ENCODE peak calls at places on chromosome 5, in six cellular contexts. M is K562, C is IMR-90, X is transverse colon, G is A549, R is Peyer's patch. O is an unnamed sample.

GRCh38 chr5:108212775-108213346 is 169.0 kb downstream of the FBXL17 start:
- DNase-seq in M (peak), C (peak), X (no peak), G (no peak), R (no peak), O (peak)

GRCh38 chr5:80926536-80926935 is 33.6 kb upstream of the RASGRF2 start:
- DNase-seq in M (no peak), C (no peak), X (no peak), G (no peak), R (no peak), O (no peak)

GRCh38 chr5:1418238-1418920 is 26.9 kb downstream of the SLC6A3 start:
- DNase-seq in M (no peak), C (no peak), X (no peak), G (no peak), R (no peak), O (no peak)

GRCh38 chr5:140186155-140186753 is 11.3 kb downstream of the CYSTM1 start:
- DNase-seq in M (no peak), C (no peak), X (no peak), G (no peak), R (no peak), O (no peak)

GRCh38 chr5:172932313-172933017 is 26.8 kb upstream of the RPL26L1 start:
- DNase-seq in M (peak), C (peak), X (peak), G (peak), R (peak), O (peak)

GRCh38 chr5:150531686-150532085 is 23.8 kb downstream of the NDST1 start:
- DNase-seq in M (no peak), C (no peak), X (no peak), G (no peak), R (no peak), O (no peak)

GRCh38 chr5:148913985-148914421 is 87.6 kb downstream of the ADRB2 start:
- DNase-seq in M (no peak), C (peak), X (no peak), G (no peak), R (no peak), O (no peak)

GRCh38 chr5:27414099-27414498 is 375.7 kb upstream of the CDH9 start:
- DNase-seq in M (no peak), C (no peak), X (no peak), G (no peak), R (no peak), O (no peak)

GRCh38 chr5:149588947-149589346 is 7.6 kb downstream of the ARHGEF37 start:
- DNase-seq in M (no peak), C (no peak), X (no peak), G (no peak), R (no peak), O (no peak)

GRCh38 chr5:141001466-141001853 is 35.2 kb downstream of the PCDHAC2 start:
- DNase-seq in M (no peak), C (no peak), X (no peak), G (peak), R (no peak), O (peak)

GRCh38 chr5:150251504-150251903 is 38.1 kb downstream of the CAMK2A start:
- DNase-seq in M (no peak), C (no peak), X (no peak), G (no peak), R (no peak), O (no peak)

GRCh38 chr5:177515580-177515979 is 1.2 kb downstream of the DDX41 start:
- DNase-seq in M (no peak), C (no peak), X (no peak), G (no peak), R (no peak), O (no peak)
- H3K4me3 ChIP-seq in M (peak), C (peak), X (peak), G (peak), R (peak), O (no peak)

GRCh38 chr5:72324186-72324825 is 4.1 kb downstream of the PTCD2 start:
- DNase-seq in M (no peak), C (no peak), X (no peak), G (peak), R (no peak), O (no peak)

GRCh38 chr5:72325566-72326297 is 5.6 kb downstream of the PTCD2 start:
- DNase-seq in M (no peak), C (peak), X (no peak), G (no peak), R (no peak), O (no peak)

GRCh38 chr5:72314571-72315172 is 5.4 kb downstream of the MRPS27 start:
- DNase-seq in M (peak), C (peak), X (no peak), G (peak), R (no peak), O (peak)

GRCh38 chr5:72320022-72320898 is at the start of the genes MRPS27 and PTCD2:
- DNase-seq in M (peak), C (peak), X (peak), G (peak), R (peak), O (peak)
- TF ChIP-seq POLR2A in M (peak), C (peak), X (peak), G (peak), R (peak), O (peak)

DNA sequence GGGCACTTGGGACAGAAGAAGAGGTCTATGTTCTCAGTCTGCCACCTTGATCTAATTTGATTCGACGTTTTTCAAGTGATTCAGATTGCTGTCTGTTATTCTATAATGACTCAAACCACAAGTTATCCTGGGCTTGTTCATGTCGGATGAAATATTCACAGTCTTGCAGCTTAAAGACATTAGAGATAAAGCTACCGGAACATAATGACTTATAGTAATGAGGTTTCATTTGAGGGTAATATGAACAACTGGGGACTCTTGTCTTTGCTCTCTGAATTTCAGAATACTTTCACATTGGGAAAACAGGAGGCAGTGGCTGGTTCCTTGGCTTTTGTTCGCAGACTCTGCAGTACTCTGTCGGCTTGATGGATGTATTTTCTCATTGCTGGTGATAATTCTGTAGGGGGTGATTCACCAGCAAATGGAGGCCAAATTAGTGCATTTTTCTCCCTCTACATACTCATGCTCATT is 154.5 kb upstream of the ANKH start:
- DNase-seq in M (no peak), C (peak), X (no peak), G (no peak), R (no peak), O (no peak)
- H3K4me3 ChIP-seq in M (no peak), C (no peak), X (no peak), G (no peak), R (no peak), O (no peak)

DNA sequence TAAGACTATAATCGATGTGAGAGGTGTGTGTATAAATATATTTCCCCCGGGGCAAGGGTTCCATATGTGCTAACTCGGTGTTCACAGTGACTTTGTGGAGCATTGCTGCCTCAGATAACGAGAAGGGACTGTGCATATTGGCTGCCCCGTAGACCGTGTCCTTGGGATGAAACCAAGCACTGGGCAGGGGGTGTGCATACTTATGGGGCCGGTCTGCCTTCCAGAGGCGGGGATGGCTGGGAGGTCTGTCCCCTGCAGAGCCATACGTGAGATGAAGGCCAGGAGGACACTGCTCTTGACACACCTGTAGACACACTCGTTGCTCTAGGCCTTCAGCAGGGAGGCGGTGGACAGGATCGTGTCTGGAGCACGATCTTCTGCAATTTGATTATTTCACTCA is 56.0 kb upstream of the ZNF354A start:
- DNase-seq in M (no peak), C (no peak), X (no peak), G (peak), R (no peak), O (no peak)
- TF ChIP-seq POLR2A in M (no peak), C (no peak), X (no peak), G (no peak), R (no peak), O (no peak)

GRCh38 chr5:95822038-95822407 is 503 bp downstream of the GLRX start:
- DNase-seq in M (peak), C (peak), X (peak), G (peak), R (peak), O (peak)

GRCh38 chr5:95824747-95825146 is 2.2 kb upstream of the GLRX start:
- DNase-seq in M (no peak), C (no peak), X (no peak), G (no peak), R (no peak), O (no peak)

GRCh38 chr5:95822408-95823240 is at the start of gene GLRX:
- DNase-seq in M (peak), C (peak), X (peak), G (peak), R (peak), O (peak)

GRCh38 chr5:95823241-95823737 is 763 bp upstream of the GLRX start:
- DNase-seq in M (no peak), C (no peak), X (no peak), G (no peak), R (no peak), O (no peak)

DNA sequence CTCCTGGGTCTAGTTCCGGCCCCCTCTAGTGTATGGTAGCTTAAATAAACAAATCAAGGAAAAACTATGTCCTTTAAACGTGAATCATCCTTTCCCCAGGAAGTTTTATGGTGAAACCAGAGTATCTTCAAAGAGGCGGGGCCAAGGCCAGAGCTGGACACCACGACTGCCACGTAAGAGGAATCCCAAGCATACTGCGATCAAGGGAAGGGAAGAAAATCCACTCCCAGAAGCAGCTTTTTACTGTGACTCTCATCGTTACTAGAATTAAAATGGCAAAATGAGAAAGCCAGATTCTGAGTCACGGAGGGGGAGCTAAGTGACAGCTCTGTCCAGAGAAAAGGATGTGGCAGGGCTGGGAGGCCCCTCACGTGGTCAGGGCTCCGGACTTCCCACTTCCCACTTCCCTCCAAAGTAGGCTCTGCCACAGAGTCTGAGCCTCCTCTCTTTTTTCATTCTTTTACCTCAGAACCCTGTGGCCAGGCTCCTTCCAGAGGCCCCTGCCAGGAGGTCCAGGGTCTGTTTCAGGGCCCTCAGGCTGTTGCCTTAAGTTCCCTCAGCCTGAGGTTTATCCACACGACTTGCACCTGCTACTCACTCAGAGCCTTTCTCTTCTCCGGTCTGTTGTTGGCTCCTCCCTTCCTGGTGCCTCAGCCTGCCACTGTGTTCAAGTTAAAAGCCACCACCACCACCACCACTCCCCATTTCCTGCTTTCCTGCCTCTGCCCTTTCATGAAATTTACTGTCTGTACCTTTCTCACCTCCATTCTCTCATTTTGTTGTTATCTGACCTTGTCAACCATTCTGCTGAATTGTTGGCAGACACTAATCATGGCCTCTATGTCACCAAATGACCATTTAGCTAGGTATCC is 1.4 kb upstream of the GLRX start:
- DNase-seq in M (peak), C (peak), X (peak), G (peak), R (peak), O (no peak)
- H3K4me3 ChIP-seq in M (no peak), C (peak), X (no peak), G (peak), R (peak), O (no peak)

DNA sequence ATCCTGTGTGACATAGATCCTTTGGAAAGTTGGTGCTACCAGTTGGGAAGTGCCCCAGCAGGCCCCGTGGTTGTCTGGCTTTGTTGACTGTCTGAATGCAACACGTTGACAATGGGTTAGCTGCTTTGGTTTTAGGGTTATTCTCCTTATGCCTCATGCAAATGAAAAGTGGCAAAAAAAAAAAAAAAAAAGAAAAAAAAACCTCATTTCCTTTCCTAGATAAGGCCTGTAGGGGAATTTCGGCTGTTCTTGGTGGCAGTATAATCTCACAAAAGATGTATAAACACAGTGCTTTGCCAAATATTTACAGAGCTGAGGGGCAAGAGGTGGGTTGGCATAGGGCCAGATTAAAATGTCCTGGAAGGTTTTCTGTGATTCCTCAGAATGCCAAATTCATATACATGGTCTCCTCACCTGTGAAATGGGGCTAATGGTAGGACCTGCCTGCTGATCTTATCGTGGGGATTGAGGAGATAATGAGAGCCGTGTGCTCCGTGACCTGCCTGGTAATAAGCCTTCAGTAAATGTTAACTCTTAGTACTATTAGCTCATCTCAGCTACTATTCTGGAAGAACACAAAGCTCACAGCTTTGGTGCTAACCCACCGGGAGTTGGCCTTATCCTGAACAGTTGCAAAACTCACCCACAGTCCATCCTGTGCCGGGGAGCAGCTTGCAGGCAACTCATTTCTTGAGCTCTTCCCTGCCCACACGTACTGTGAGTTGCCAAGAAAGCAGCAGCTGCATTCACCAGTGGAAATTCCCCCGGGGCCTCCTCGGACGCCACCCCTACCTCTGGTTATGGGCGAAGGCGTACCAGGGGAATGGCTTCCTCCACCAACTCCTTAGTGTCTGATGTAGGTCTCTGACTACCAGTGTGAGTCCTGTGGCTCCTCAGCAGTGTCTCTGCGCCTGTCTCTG is 220.3 kb downstream of the NR3C1 start:
- DNase-seq in M (no peak), C (peak), X (peak), G (no peak), R (no peak), O (no peak)
- TF ChIP-seq POLR2A in M (no peak), C (no peak), X (no peak), G (no peak), R (no peak), O (no peak)

DNA sequence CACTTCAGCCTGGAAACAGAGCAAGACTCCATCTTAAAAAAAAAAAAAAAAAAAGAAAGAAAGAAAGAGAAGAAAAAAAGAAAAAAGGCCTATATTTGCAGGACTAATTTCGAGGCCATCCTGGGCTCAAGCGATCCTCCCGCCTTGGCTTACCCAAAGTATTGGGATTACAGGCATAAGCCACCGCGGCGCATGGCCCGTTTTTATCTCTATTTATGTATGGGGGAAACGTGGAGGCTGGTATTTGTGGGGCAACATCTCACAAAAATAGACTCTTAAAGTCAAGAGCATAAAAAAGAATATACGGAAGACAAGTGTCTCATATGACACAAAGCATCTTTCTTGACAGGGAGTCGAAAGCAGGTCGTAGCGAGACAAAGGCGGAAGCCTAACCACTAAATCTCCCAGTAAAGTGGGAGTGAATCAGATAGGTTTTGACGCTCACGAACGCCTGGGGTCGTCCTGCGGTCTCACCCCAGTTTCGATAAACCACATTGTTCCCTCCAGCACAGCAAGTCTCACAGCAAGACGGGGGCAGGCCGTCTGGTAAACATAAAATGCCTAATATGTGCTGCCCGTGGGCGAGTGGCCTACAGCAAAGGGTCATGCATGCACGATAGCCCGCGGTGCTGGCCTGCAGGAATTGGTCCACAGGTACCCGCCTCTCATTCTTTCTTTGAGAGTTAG is 1.8 kb upstream of the TRIM41 start:
- DNase-seq in M (peak), C (no peak), X (peak), G (no peak), R (no peak), O (no peak)
- H3K4me3 ChIP-seq in M (peak), C (no peak), X (no peak), G (peak), R (no peak), O (no peak)

DNA sequence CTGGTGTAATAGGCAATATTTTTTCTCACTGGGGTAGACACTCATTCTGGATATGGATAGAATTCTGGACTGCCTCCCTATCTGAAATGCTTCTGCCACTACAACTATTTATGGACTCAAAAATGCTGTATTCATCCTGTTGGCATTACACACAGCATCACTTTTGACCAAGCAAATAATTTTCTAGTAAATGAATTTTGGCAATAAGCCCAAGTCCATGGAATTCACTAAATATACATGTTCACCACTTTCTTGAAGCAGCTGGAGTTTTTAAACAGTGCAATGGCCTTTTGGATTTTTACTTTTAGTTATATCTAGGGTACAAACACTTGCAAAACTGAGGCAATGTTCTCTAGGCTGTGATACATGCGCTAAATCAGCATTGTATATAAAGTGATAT is 724.9 kb upstream of the EDIL3 start:
- DNase-seq in M (no peak), C (peak), X (no peak), G (no peak), R (no peak), O (no peak)
- TF ChIP-seq POLR2A in M (no peak), C (no peak), X (no peak), G (no peak), R (no peak), O (no peak)

GRCh38 chr5:42950091-42950465 is 90.0 kb downstream of the ANXA2R start:
- DNase-seq in M (no peak), C (no peak), X (no peak), G (no peak), R (no peak), O (no peak)

GRCh38 chr5:42951169-42951846 is 88.8 kb downstream of the ANXA2R start:
- DNase-seq in M (no peak), C (peak), X (peak), G (no peak), R (peak), O (peak)

GRCh38 chr5:42949348-42950090 is 90.6 kb downstream of the ANXA2R start:
- DNase-seq in M (no peak), C (peak), X (peak), G (peak), R (no peak), O (peak)

GRCh38 chr5:42950466-42951168 is 89.5 kb downstream of the ANXA2R start:
- DNase-seq in M (peak), C (peak), X (peak), G (peak), R (peak), O (peak)

GRCh38 chr5:42948961-42949347 is 91.2 kb downstream of the ANXA2R start:
- DNase-seq in M (no peak), C (no peak), X (no peak), G (no peak), R (no peak), O (no peak)
- H3K4me3 ChIP-seq in M (no peak), C (peak), X (peak), G (peak), R (peak), O (no peak)

DNA sequence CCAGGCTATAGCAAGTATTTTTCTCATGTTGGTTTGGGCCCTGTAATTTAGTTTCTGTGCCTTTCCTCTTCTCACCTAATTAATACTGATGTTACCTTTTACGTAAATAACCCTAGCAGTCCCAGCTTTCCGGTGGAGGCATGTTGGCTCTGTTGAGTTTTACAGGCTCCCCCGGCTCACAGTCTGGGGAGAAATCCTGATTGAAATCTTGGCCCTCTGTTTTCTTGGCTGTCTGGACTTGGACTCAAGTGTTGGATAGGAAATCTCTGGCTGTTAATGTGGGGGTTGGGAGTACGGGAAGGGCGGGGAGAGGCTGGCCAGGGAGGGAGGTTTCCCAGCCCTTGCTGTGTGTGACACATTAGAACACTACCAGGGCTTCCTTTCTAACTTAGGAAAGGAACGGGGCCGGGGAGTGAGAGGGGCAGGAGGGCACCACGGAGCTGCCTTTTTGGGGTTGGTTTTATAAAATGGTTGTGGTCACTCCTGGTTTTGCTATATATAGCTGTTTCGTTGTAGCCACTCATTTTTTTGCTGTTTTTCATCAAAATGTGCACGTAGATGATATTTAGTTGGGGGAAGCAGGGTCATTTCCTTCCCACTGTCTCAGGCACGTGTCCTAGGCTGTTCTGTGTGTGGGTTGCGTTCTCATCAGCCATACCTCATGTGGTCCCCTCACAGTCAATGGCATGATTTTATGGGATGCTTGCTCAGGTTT is 10.9 kb downstream of the TRIO start:
- DNase-seq in M (no peak), C (peak), X (peak), G (no peak), R (peak), O (no peak)
- TF ChIP-seq POLR2A in M (no peak), C (peak), X (no peak), G (no peak), R (no peak), O (no peak)

O was measured in thyroid gland.